ENCODE peak calls at places on chromosomes 6 and 20, in eight cellular contexts. One of them, this sample, is unnamed.

GRCh38 chr6:87472525-87473418 is at the start of gene SLC35A1:
- DNase-seq in GM12865: peak; percentile 90
- DNase-seq in activated CD8-positive, alpha-beta T cell treated with anti-CD3 and anti-CD28 coated beads for 36 hours: peak; percentile 86
- DNase-seq in brain microvascular endothelial cell: peak; percentile 75
- DNase-seq in cardiac muscle cell: peak; percentile 86
- DNase-seq in left ventricle myocardium inferior: peak; percentile 87
- DNase-seq in fibroblast of lung: peak; percentile 79
- DNase-seq in GM10248: peak; percentile 92
- DNase-seq in this sample: peak; percentile 90

GRCh38 chr20:860891-861290 is 27.4 kb downstream of the FAM110A start:
- DNase-seq in fibroblast of lung: no peak
- DNase-seq in brain microvascular endothelial cell: no peak
- DNase-seq in activated CD8-positive, alpha-beta T cell treated with anti-CD3 and anti-CD28 coated beads for 36 hours: no peak
- DNase-seq in cardiac muscle cell: no peak
- DNase-seq in GM12865: no peak
- DNase-seq in left ventricle myocardium inferior: no peak
- DNase-seq in GM10248: no peak
- DNase-seq in this sample: no peak

GRCh38 chr20:24678351-24679106 is 209.1 kb downstream of the SYNDIG1 start:
- DNase-seq in fibroblast of lung: no peak
- DNase-seq in GM12865: no peak
- DNase-seq in activated CD8-positive, alpha-beta T cell treated with anti-CD3 and anti-CD28 coated beads for 36 hours: no peak
- DNase-seq in left ventricle myocardium inferior: no peak
- DNase-seq in brain microvascular endothelial cell: no peak
- DNase-seq in GM10248: no peak
- DNase-seq in cardiac muscle cell: no peak
- DNase-seq in this sample: no peak

GRCh38 chr6:146915671-146916127 is 288.5 kb upstream of the STXBP5 start:
- DNase-seq in activated CD8-positive, alpha-beta T cell treated with anti-CD3 and anti-CD28 coated beads for 36 hours: no peak
- DNase-seq in GM10248: no peak
- DNase-seq in brain microvascular endothelial cell: peak; percentile 48
- DNase-seq in GM12865: no peak
- DNase-seq in left ventricle myocardium inferior: no peak
- DNase-seq in cardiac muscle cell: peak; percentile 44
- DNase-seq in fibroblast of lung: peak; percentile 64
- DNase-seq in this sample: no peak

GRCh38 chr20:51687071-51687470 is 81.1 kb downstream of the ATP9A start:
- DNase-seq in left ventricle myocardium inferior: no peak
- DNase-seq in cardiac muscle cell: peak; percentile 25
- DNase-seq in activated CD8-positive, alpha-beta T cell treated with anti-CD3 and anti-CD28 coated beads for 36 hours: no peak
- DNase-seq in GM10248: no peak
- DNase-seq in GM12865: no peak
- DNase-seq in brain microvascular endothelial cell: peak; percentile 55
- DNase-seq in fibroblast of lung: peak; percentile 77
- DNase-seq in this sample: no peak

GRCh38 chr6:170298688-170299087 is 7.8 kb upstream of the DLL1 start:
- DNase-seq in brain microvascular endothelial cell: no peak
- DNase-seq in GM10248: no peak
- DNase-seq in fibroblast of lung: no peak
- DNase-seq in cardiac muscle cell: no peak
- DNase-seq in GM12865: no peak
- DNase-seq in activated CD8-positive, alpha-beta T cell treated with anti-CD3 and anti-CD28 coated beads for 36 hours: peak; percentile 45
- DNase-seq in left ventricle myocardium inferior: no peak
- DNase-seq in this sample: no peak

GRCh38 chr6:27605401-27606342 is 132.8 kb upstream of the ZNF184 start:
- DNase-seq in fibroblast of lung: peak; percentile 77
- DNase-seq in GM10248: peak; percentile 52
- DNase-seq in brain microvascular endothelial cell: peak; percentile 92
- DNase-seq in GM12865: peak; percentile 84
- DNase-seq in cardiac muscle cell: peak; percentile 75
- DNase-seq in activated CD8-positive, alpha-beta T cell treated with anti-CD3 and anti-CD28 coated beads for 36 hours: peak; percentile 53
- DNase-seq in left ventricle myocardium inferior: no peak
- DNase-seq in this sample: no peak

GRCh38 chr6:149761438-149761837 is 11.9 kb downstream of the PCMT1 start:
- DNase-seq in activated CD8-positive, alpha-beta T cell treated with anti-CD3 and anti-CD28 coated beads for 36 hours: no peak
- DNase-seq in left ventricle myocardium inferior: no peak
- DNase-seq in GM10248: peak; percentile 52
- DNase-seq in brain microvascular endothelial cell: no peak
- DNase-seq in cardiac muscle cell: no peak
- DNase-seq in GM12865: peak; percentile 30
- DNase-seq in fibroblast of lung: no peak
- DNase-seq in this sample: peak; percentile 41

GRCh38 chr6:22785036-22785435 is 215.7 kb downstream of the HDGFL1 start:
- DNase-seq in brain microvascular endothelial cell: no peak
- DNase-seq in GM12865: peak; percentile 9
- DNase-seq in cardiac muscle cell: peak; percentile 49
- DNase-seq in activated CD8-positive, alpha-beta T cell treated with anti-CD3 and anti-CD28 coated beads for 36 hours: no peak
- DNase-seq in GM10248: no peak
- DNase-seq in fibroblast of lung: peak; percentile 47
- DNase-seq in left ventricle myocardium inferior: no peak
- DNase-seq in this sample: no peak

GRCh38 chr6:72672906-72673305 is 51.0 kb downstream of the KCNQ5 start:
- DNase-seq in GM12865: no peak
- DNase-seq in cardiac muscle cell: no peak
- DNase-seq in fibroblast of lung: no peak
- DNase-seq in left ventricle myocardium inferior: no peak
- DNase-seq in GM10248: no peak
- DNase-seq in brain microvascular endothelial cell: no peak
- DNase-seq in activated CD8-positive, alpha-beta T cell treated with anti-CD3 and anti-CD28 coated beads for 36 hours: no peak
- DNase-seq in this sample: no peak

GRCh38 chr6:93419304-93420162 is at the start of gene EPHA7:
- DNase-seq in left ventricle myocardium inferior: peak; percentile 92
- DNase-seq in activated CD8-positive, alpha-beta T cell treated with anti-CD3 and anti-CD28 coated beads for 36 hours: peak; percentile 46
- DNase-seq in GM10248: peak; percentile 81
- DNase-seq in fibroblast of lung: peak; percentile 89
- DNase-seq in GM12865: peak; percentile 72
- DNase-seq in cardiac muscle cell: peak; percentile 95
- DNase-seq in brain microvascular endothelial cell: peak; percentile 95
- DNase-seq in this sample: peak; percentile 86

DNA sequence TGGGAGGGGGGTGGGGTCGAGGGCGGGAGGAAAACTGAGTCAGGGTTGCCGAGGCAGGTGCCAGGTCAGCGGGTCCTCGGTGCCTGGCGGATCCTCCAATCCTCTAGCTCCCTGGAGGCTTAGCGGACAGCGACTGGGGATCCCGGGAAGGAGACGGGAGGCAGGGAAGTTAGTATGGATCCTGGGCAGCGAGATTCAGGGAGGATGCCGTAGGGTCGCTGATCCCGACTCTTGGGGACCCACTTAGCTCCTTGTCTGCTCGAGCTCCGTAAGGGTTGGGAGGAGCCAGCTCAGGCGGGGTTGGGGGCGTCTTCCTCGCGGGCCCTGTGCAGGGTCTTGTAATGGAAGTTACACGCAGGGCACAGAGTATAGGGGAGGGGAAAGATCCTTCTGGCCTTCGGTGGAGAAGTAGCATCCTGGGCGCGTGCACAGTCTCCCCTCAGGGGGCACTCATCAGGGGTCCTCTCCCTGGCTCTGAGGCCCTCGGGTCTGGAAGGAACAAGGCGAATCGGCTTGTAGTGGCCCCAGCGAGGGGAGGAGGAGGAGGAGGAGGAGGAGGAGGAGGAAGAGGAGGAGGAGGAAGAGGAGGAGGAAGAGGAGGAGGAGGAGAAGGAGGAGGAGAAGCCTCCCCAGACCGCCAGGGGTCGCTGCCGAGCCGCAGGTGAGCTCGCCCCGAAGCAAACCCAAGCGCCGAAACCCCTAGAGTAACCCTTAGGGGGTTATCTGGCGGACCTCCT is 6.4 kb upstream of the SLC12A5 start:
- DNase-seq in left ventricle myocardium inferior: peak; percentile 54
- DNase-seq in cardiac muscle cell: peak; percentile 48
- DNase-seq in brain microvascular endothelial cell: no peak
- DNase-seq in GM12865: peak; percentile 71
- DNase-seq in activated CD8-positive, alpha-beta T cell treated with anti-CD3 and anti-CD28 coated beads for 36 hours: peak; percentile 83
- DNase-seq in fibroblast of lung: no peak
- DNase-seq in GM10248: peak; percentile 82
- DNase-seq in this sample: peak; percentile 87
- TF ChIP-seq CTCF in left ventricle myocardium inferior: peak; percentile 74
- TF ChIP-seq CTCF in cardiac muscle cell: peak; percentile 85
- TF ChIP-seq CTCF in brain microvascular endothelial cell: peak; percentile 85
- TF ChIP-seq CTCF in GM12865: peak; percentile 85
- TF ChIP-seq CTCF in activated CD8-positive, alpha-beta T cell treated with anti-CD3 and anti-CD28 coated beads for 36 hours: peak; percentile 82
- TF ChIP-seq CTCF in fibroblast of lung: peak; percentile 56
- TF ChIP-seq CTCF in GM10248: peak; percentile 72
- TF ChIP-seq CTCF in this sample: peak; percentile 87

DNA sequence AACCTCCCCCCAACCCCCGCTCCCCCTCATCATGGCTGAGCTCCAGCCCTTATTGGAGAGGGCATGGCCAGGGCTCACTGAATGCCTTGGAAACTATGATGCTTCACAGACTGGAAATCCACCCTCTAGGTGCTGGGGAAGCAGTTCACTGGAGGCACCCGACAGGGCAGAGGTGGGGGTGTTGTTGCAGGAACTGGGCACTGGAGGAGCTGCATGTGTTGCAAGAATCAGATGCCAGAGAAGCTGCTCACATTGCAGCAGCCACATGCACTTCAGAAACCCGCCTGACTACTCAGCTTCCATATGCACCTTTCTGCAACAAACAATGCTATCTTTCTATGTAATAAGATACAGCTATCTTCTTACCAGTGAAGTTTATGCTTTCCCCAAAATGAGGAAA is 7.9 kb upstream of the TBPL1 start:
- DNase-seq in cardiac muscle cell: peak; percentile 20
- DNase-seq in activated CD8-positive, alpha-beta T cell treated with anti-CD3 and anti-CD28 coated beads for 36 hours: no peak
- DNase-seq in brain microvascular endothelial cell: no peak
- DNase-seq in fibroblast of lung: no peak
- DNase-seq in GM10248: no peak
- DNase-seq in GM12865: no peak
- DNase-seq in left ventricle myocardium inferior: no peak
- DNase-seq in this sample: no peak
- TF ChIP-seq CTCF in cardiac muscle cell: no peak
- TF ChIP-seq CTCF in activated CD8-positive, alpha-beta T cell treated with anti-CD3 and anti-CD28 coated beads for 36 hours: no peak
- TF ChIP-seq CTCF in brain microvascular endothelial cell: peak; percentile 18
- TF ChIP-seq CTCF in fibroblast of lung: no peak
- TF ChIP-seq CTCF in GM10248: no peak
- TF ChIP-seq CTCF in GM12865: no peak
- TF ChIP-seq CTCF in left ventricle myocardium inferior: no peak
- TF ChIP-seq CTCF in this sample: no peak

GRCh38 chr6:52596371-52597028 is 19.6 kb upstream of the TRAM2 start:
- DNase-seq in fibroblast of lung: peak; percentile 80
- DNase-seq in GM10248: no peak
- DNase-seq in GM12865: no peak
- DNase-seq in brain microvascular endothelial cell: peak; percentile 73
- DNase-seq in left ventricle myocardium inferior: no peak
- DNase-seq in activated CD8-positive, alpha-beta T cell treated with anti-CD3 and anti-CD28 coated beads for 36 hours: no peak
- DNase-seq in cardiac muscle cell: peak; percentile 83
- DNase-seq in this sample: no peak

GRCh38 chr6:52594216-52594615 is 17.4 kb upstream of the TRAM2 start:
- DNase-seq in activated CD8-positive, alpha-beta T cell treated with anti-CD3 and anti-CD28 coated beads for 36 hours: no peak
- DNase-seq in cardiac muscle cell: no peak
- DNase-seq in GM12865: no peak
- DNase-seq in GM10248: no peak
- DNase-seq in brain microvascular endothelial cell: no peak
- DNase-seq in fibroblast of lung: no peak
- DNase-seq in left ventricle myocardium inferior: no peak
- DNase-seq in this sample: no peak

GRCh38 chr6:52597738-52598122 is 20.9 kb upstream of the TRAM2 start:
- DNase-seq in cardiac muscle cell: no peak
- DNase-seq in activated CD8-positive, alpha-beta T cell treated with anti-CD3 and anti-CD28 coated beads for 36 hours: no peak
- DNase-seq in fibroblast of lung: no peak
- DNase-seq in left ventricle myocardium inferior: no peak
- DNase-seq in GM12865: no peak
- DNase-seq in brain microvascular endothelial cell: no peak
- DNase-seq in GM10248: no peak
- DNase-seq in this sample: no peak

GRCh38 chr6:52595000-52595795 is 18.3 kb upstream of the TRAM2 start:
- DNase-seq in fibroblast of lung: peak; percentile 93
- DNase-seq in activated CD8-positive, alpha-beta T cell treated with anti-CD3 and anti-CD28 coated beads for 36 hours: no peak
- DNase-seq in left ventricle myocardium inferior: peak; percentile 34
- DNase-seq in GM12865: peak; percentile 73
- DNase-seq in cardiac muscle cell: peak; percentile 92
- DNase-seq in GM10248: peak; percentile 53
- DNase-seq in brain microvascular endothelial cell: peak; percentile 94
- DNase-seq in this sample: peak; percentile 50

DNA sequence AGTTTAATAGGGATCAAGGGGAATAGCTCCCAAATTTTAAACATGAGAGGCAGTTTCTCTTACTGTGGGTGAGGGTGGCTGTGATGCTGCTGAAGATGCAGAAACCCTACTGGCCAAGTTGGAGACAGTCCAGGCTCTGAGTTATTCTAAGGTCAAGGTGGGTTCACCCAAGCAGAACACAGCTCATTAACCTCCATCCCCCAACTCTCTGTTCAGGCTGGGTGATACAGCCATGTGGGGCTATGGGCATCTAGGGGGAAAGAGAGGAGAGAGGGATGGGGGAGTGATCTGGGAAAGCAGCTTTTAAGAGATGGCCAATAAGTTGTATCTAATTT is 18.9 kb upstream of the TRAM2 start:
- DNase-seq in fibroblast of lung: no peak
- DNase-seq in GM12865: peak; percentile 69
- DNase-seq in activated CD8-positive, alpha-beta T cell treated with anti-CD3 and anti-CD28 coated beads for 36 hours: no peak
- DNase-seq in brain microvascular endothelial cell: no peak
- DNase-seq in left ventricle myocardium inferior: no peak
- DNase-seq in cardiac muscle cell: no peak
- DNase-seq in GM10248: no peak
- DNase-seq in this sample: peak; percentile 24
- TF ChIP-seq CTCF in fibroblast of lung: no peak
- TF ChIP-seq CTCF in GM12865: no peak
- TF ChIP-seq CTCF in activated CD8-positive, alpha-beta T cell treated with anti-CD3 and anti-CD28 coated beads for 36 hours: no peak
- TF ChIP-seq CTCF in brain microvascular endothelial cell: no peak
- TF ChIP-seq CTCF in left ventricle myocardium inferior: no peak
- TF ChIP-seq CTCF in cardiac muscle cell: no peak
- TF ChIP-seq CTCF in GM10248: no peak
- TF ChIP-seq CTCF in this sample: no peak

GRCh38 chr6:33427585-33428218 is 7.8 kb downstream of the SYNGAP1 start:
- DNase-seq in fibroblast of lung: no peak
- DNase-seq in activated CD8-positive, alpha-beta T cell treated with anti-CD3 and anti-CD28 coated beads for 36 hours: peak; percentile 68
- DNase-seq in brain microvascular endothelial cell: no peak
- DNase-seq in GM12865: peak; percentile 41
- DNase-seq in cardiac muscle cell: no peak
- DNase-seq in GM10248: peak; percentile 72
- DNase-seq in left ventricle myocardium inferior: peak; percentile 63
- DNase-seq in this sample: peak; percentile 81
- TF ChIP-seq CTCF in fibroblast of lung: no peak
- TF ChIP-seq CTCF in activated CD8-positive, alpha-beta T cell treated with anti-CD3 and anti-CD28 coated beads for 36 hours: no peak
- TF ChIP-seq CTCF in brain microvascular endothelial cell: peak; percentile 15
- TF ChIP-seq CTCF in GM12865: no peak
- TF ChIP-seq CTCF in cardiac muscle cell: no peak
- TF ChIP-seq CTCF in GM10248: peak; percentile 11
- TF ChIP-seq CTCF in left ventricle myocardium inferior: no peak
- TF ChIP-seq CTCF in this sample: no peak